ENCODE peak calls at places on chromosomes 11 and 22, in ten cellular contexts. O is central memory CD4-positive, alpha-beta T cell; G is activated naive CD4-positive, alpha-beta T cell treated with anti-CD3 and anti-CD28 coated beads, Interleukin-2, amount 50 U/mL, for 72 hours; B is renal cortical epithelial cell; L is GM10248; P is T-helper 2 cell; U is hepatic stellate cell; E is SHP77 treated with DMSO at 0.1 percent for 48 hours; Z is astrocyte of the spinal cord; F is stimulated activated CD8-positive, alpha-beta memory T cell treated with anti-CD3 and anti-CD28 coated beads, Interleukin-7, amount 100 ng/mL, for 1 hour. D is an unnamed sample.

GRCh38 chr11:33670250-33671011 is 30.2 kb downstream of the C11orf91 start:
- DNase-seq in O (no peak), G (no peak), B (no peak), L (no peak), P (no peak), U (peak), E (no peak), Z (peak), F (no peak), D (peak)

GRCh38 chr11:72140661-72141060 is 5.1 kb downstream of the FOLR3 start:
- DNase-seq in O (no peak), G (no peak), B (peak), L (no peak), P (no peak), U (no peak), E (no peak), Z (no peak), F (no peak), D (no peak)

GRCh38 chr11:102007567-102008437 is 39.4 kb upstream of the CFAP300 start:
- DNase-seq in O (peak), G (no peak), B (peak), L (peak), P (no peak), U (peak), E (peak), Z (peak), F (no peak), D (peak)

GRCh38 chr22:49090853-49091135 is 736.9 kb downstream of the BRD1 start:
- DNase-seq in O (no peak), G (no peak), B (no peak), L (no peak), P (no peak), U (no peak), E (no peak), Z (no peak), F (no peak), D (no peak)

GRCh38 chr22:37141476-37141875 is 8.2 kb downstream of the IL2RB start:
- DNase-seq in O (no peak), G (no peak), B (peak), L (no peak), P (no peak), U (no peak), E (no peak), Z (no peak), F (no peak), D (no peak)

GRCh38 chr11:6357222-6357621 is 33.1 kb upstream of the SMPD1 start:
- DNase-seq in O (no peak), G (peak), B (peak), L (no peak), P (peak), U (peak), E (no peak), Z (peak), F (no peak), D (peak)

GRCh38 chr22:35743466-35743865 is 25.8 kb downstream of the APOL5 start:
- DNase-seq in O (no peak), G (no peak), B (no peak), L (no peak), P (no peak), U (no peak), E (no peak), Z (no peak), F (no peak), D (no peak)

GRCh38 chr22:47371263-47372090 is 609.0 kb downstream of the TBC1D22A start:
- DNase-seq in O (no peak), G (no peak), B (no peak), L (no peak), P (no peak), U (no peak), E (no peak), Z (no peak), F (no peak), D (no peak)

D was measured in bronchial epithelial cell.